ENCODE peak calls at places on chromosomes 16 and 17, in nine cellular contexts. L is pancreas, T is heart left ventricle, O is right atrium auricular region, Z is AG09319, M is BE2C, Y is cardiac fibroblast, B is GM23338, X is prostate gland. I is an unnamed sample.

GRCh38 chr16:578870-579405 is 9.2 kb downstream of the PIGQ start:
- DNase-seq in B (peak; percentile 93), Z (peak; percentile 48), L (peak; percentile 95), X (peak; percentile 74), O (no peak), T (peak; percentile 64), Y (peak; percentile 88), M (peak; percentile 89), I (peak; percentile 77)

GRCh38 chr16:70267516-70267915 is 15.8 kb upstream of the EXOSC6 start:
- DNase-seq in T (no peak), X (no peak), Z (no peak), O (no peak), M (peak; percentile 54), Y (peak; percentile 67), B (peak; percentile 85), L (no peak), I (peak; percentile 70)

GRCh38 chr17:73820686-73821448 is 176.6 kb upstream of the SDK2 start:
- DNase-seq in Y (peak; percentile 10), T (no peak), X (no peak), B (peak; percentile 88), M (peak; percentile 82), L (no peak), O (no peak), Z (no peak), I (no peak)

GRCh38 chr16:85364323-85365040 is 248.6 kb upstream of the GSE1 start:
- DNase-seq in M (no peak), L (peak; percentile 70), T (no peak), Z (no peak), Y (no peak), O (no peak), B (no peak), X (no peak), I (no peak)

GRCh38 chr16:15682105-15682570 is 32.1 kb downstream of the NDE1 start:
- DNase-seq in X (no peak), M (peak; percentile 51), O (peak; percentile 66), B (peak; percentile 78), T (no peak), L (no peak), Z (peak; percentile 10), Y (peak; percentile 75), I (peak; percentile 49)

GRCh38 chr16:89360760-89361435 is 129.5 kb downstream of the ANKRD11 start:
- DNase-seq in O (no peak), Z (no peak), X (no peak), Y (no peak), T (no peak), B (no peak), M (no peak), L (no peak), I (no peak)

GRCh38 chr16:1906052-1906845 is 12.0 kb downstream of the HS3ST6 start:
- DNase-seq in O (no peak), Z (no peak), B (no peak), Y (no peak), T (no peak), M (peak; percentile 8), X (no peak), L (peak; percentile 38), I (no peak)

GRCh38 chr16:81608515-81609209 is 164.1 kb downstream of the CMIP start:
- DNase-seq in Y (peak; percentile 69), L (no peak), Z (no peak), B (no peak), T (no peak), M (no peak), O (peak; percentile 85), X (no peak), I (no peak)

GRCh38 chr17:82598256-82599011 is 49.8 kb downstream of the WDR45B start:
- DNase-seq in X (no peak), T (no peak), Y (peak; percentile 41), M (no peak), L (peak; percentile 32), O (no peak), B (no peak), Z (no peak), I (no peak)

GRCh38 chr16:17404903-17405691 is 65.7 kb downstream of the XYLT1 start:
- DNase-seq in L (peak; percentile 72), Z (peak; percentile 57), Y (peak; percentile 79), B (no peak), X (no peak), T (peak; percentile 43), O (peak; percentile 90), M (no peak), I (no peak)

GRCh38 chr16:20844588-20844987 is 38.3 kb downstream of the REXO5 start:
- DNase-seq in L (no peak), B (no peak), M (no peak), Z (no peak), T (no peak), O (no peak), X (no peak), Y (no peak), I (no peak)

GRCh38 chr17:46974086-46974485 is 5.0 kb downstream of the RPRML start:
- DNase-seq in M (no peak), B (no peak), X (peak; percentile 52), Y (no peak), O (no peak), T (no peak), L (no peak), Z (no peak), I (no peak)

GRCh38 chr17:46968224-46968834 is 10.7 kb downstream of the RPRML start:
- DNase-seq in O (no peak), B (no peak), L (no peak), Z (no peak), T (no peak), X (no peak), M (no peak), Y (no peak), I (no peak)

GRCh38 chr17:46968896-46969295 is 10.2 kb downstream of the RPRML start:
- DNase-seq in L (no peak), Y (no peak), M (no peak), T (no peak), O (no peak), X (no peak), Z (no peak), B (no peak), I (no peak)

GRCh38 chr17:46972346-46972745 is 6.7 kb downstream of the RPRML start:
- DNase-seq in O (no peak), Z (no peak), L (peak; percentile 53), Y (no peak), T (peak; percentile 32), X (peak; percentile 89), B (no peak), M (no peak), I (no peak)

DNA sequence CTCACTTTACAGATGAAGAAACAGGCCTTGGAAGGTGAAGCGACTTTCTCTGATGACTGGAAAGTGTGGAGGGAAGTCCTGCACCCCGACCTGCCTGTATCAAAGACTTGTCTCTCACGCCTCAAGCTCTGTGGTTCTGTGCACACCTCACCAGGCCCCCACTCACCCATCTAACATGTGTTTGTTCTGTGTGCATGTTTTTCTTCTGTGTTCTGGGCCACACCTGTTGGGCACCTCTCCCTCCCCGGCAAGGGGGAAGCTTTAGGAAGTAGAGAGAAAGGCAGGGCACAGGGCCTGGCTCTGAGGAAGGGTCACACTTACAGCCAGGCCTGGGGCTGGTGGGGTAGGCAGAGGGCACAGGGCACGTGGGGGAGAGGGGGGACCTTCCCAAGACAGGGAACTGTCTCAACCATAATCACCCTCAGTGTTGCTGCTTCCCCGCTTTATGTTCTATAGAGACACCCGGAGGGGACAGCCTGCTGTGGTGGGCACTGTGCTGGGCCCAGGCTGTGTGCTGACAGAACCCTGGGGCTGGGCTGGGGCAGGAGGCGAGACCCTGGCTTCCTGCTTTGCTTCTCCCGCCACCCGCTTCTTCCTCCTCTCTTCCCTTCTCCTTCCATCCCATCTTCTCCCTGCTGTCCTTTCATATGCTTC is 7.3 kb downstream of the RPRML start:
- DNase-seq in Y (no peak), B (no peak), Z (no peak), M (no peak), L (no peak), X (no peak), O (no peak), T (no peak), I (no peak)
- TF ChIP-seq CTCF in Y (no peak), B (no peak), Z (no peak), M (no peak), L (no peak), X (no peak), O (no peak), T (no peak), I (no peak)

DNA sequence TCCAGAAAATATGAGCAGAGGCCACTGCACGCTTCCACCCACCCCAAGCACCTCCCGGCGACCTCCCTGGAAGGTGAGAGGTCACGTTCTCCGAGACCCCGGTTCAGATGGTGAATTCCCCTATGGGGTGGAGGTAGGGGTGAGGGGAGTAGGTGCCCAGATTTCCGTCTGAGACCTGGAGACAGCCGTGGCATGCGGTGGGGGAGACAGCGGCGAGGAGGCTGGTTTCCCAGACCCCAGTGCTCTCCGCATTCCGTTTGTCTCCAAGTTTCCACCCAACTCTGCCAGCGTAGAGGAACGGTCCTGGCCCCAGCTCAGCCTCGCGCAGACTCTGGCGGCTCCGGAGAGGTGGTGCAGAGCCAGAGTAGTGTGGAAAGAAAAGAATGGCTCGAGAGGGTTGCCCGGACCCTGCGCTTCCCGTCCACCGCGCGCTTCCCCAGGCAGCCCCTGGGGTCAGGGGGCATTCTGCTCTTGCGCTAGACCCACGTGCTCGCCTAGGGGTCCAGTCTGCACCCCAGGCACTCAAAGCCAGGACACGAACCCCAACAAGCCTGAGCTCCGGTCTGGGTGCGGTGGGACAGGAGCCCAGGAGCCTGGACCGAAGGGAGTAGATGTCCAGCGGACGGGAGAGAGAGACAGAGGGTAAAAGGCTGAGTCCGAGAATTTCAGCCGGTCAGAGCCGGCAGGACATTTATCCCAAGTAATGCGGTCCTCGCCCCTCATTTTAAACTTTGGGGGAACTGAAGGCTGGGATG is 3.9 kb downstream of the PMP22 start:
- DNase-seq in O (no peak), M (peak; percentile 62), Z (no peak), Y (peak; percentile 70), B (peak; percentile 77), L (peak; percentile 67), T (peak; percentile 56), X (no peak), I (peak; percentile 66)
- TF ChIP-seq CTCF in O (no peak), M (no peak), Z (no peak), Y (peak; percentile 43), B (peak; percentile 5), L (peak; percentile 3), T (peak; percentile 6), X (no peak), I (peak; percentile 53)

GRCh38 chr16:56277040-56277439 is 85.8 kb downstream of the GNAO1 start:
- DNase-seq in B (peak; percentile 84), O (no peak), M (peak; percentile 60), T (no peak), X (no peak), Y (no peak), Z (no peak), L (no peak), I (peak; percentile 66)
- TF ChIP-seq CTCF in B (peak; percentile 63), O (no peak), M (peak; percentile 67), T (no peak), X (no peak), Y (no peak), Z (no peak), L (no peak), I (peak; percentile 53)

DNA sequence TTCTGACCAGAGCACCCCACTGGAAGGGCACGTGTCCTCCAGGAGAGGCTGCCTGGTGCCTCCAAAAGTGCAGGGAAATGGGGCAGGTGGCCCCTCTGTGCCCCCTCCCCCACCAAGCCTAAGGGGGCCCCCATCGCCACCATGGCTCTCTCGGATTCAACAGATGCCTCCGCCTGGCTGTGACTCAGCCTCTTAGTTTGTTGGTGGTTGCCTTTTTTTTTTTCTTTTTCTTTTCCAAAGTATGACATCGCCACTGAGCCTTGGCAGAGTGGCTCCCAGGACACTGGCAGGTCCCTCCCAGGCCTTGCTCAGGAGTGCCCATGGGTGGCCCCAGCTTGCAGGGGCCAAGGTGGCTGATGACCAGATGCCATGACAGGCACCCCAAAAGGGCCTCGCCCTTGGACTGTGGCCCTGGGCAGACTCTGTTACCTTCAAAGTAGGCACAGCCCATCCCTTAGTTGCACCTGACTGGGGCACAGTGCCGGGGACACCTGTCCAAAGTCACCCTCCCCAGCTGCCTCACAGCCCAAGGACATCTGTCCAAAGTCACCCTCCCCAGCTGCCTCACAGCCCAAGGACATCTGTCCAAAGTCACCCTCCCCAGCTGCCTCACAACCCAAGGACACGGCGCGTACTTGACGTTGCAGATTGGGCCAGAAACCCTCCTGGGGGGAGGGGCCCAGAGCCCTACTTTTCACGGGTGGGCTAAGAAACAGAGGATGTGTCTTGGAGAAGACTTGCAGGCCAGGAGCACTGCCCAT is 29.6 kb downstream of the NPTX1 start:
- DNase-seq in T (no peak), B (no peak), X (no peak), M (no peak), L (peak; percentile 80), Z (no peak), O (no peak), Y (no peak), I (no peak)
- TF ChIP-seq CTCF in T (no peak), B (no peak), X (no peak), M (no peak), L (no peak), Z (no peak), O (no peak), Y (no peak), I (no peak)